ENCODE peak calls at places on chromosomes 11 and 22, in six cellular contexts. One of them, this sample, is unnamed.

GRCh38 chr11:9914064-9914463 is 250.2 kb downstream of the SWAP70 start:
- DNase-seq in sciatic nerve: no peak
- DNase-seq in left lung: no peak
- DNase-seq in activated CD4-positive, alpha-beta T cell treated with anti-CD3 and anti-CD28 coated beads for 48 hours: no peak
- DNase-seq in stimulated activated CD8-positive, alpha-beta memory T cell treated with anti-CD3 and anti-CD28 coated beads, Interleukin-4, amount 100 ng/mL, for 1 hour: no peak
- DNase-seq in body of pancreas: no peak
- DNase-seq in this sample: no peak

GRCh38 chr22:32761251-32761903 is 40.1 kb upstream of the TIMP3 start:
- DNase-seq in sciatic nerve: no peak
- DNase-seq in left lung: peak
- DNase-seq in stimulated activated CD8-positive, alpha-beta memory T cell treated with anti-CD3 and anti-CD28 coated beads, Interleukin-4, amount 100 ng/mL, for 1 hour: no peak
- DNase-seq in activated CD4-positive, alpha-beta T cell treated with anti-CD3 and anti-CD28 coated beads for 48 hours: no peak
- DNase-seq in body of pancreas: no peak
- DNase-seq in this sample: no peak

GRCh38 chr11:123063396-123064267 is 1.7 kb upstream of the HSPA8 start:
- DNase-seq in sciatic nerve: no peak
- DNase-seq in body of pancreas: peak
- DNase-seq in stimulated activated CD8-positive, alpha-beta memory T cell treated with anti-CD3 and anti-CD28 coated beads, Interleukin-4, amount 100 ng/mL, for 1 hour: no peak
- DNase-seq in left lung: peak
- DNase-seq in activated CD4-positive, alpha-beta T cell treated with anti-CD3 and anti-CD28 coated beads for 48 hours: peak
- DNase-seq in this sample: peak

GRCh38 chr11:98155696-98156095 is 865.1 kb upstream of the CNTN5 start:
- DNase-seq in body of pancreas: no peak
- DNase-seq in stimulated activated CD8-positive, alpha-beta memory T cell treated with anti-CD3 and anti-CD28 coated beads, Interleukin-4, amount 100 ng/mL, for 1 hour: no peak
- DNase-seq in activated CD4-positive, alpha-beta T cell treated with anti-CD3 and anti-CD28 coated beads for 48 hours: no peak
- DNase-seq in left lung: no peak
- DNase-seq in sciatic nerve: no peak
- DNase-seq in this sample: no peak

GRCh38 chr11:117076941-117077659 is 21.1 kb downstream of the SIK3 start:
- DNase-seq in left lung: no peak
- DNase-seq in body of pancreas: no peak
- DNase-seq in activated CD4-positive, alpha-beta T cell treated with anti-CD3 and anti-CD28 coated beads for 48 hours: no peak
- DNase-seq in sciatic nerve: no peak
- DNase-seq in stimulated activated CD8-positive, alpha-beta memory T cell treated with anti-CD3 and anti-CD28 coated beads, Interleukin-4, amount 100 ng/mL, for 1 hour: no peak
- DNase-seq in this sample: no peak

GRCh38 chr11:70141490-70142014 is 61.5 kb upstream of the FADD start:
- DNase-seq in body of pancreas: no peak
- DNase-seq in activated CD4-positive, alpha-beta T cell treated with anti-CD3 and anti-CD28 coated beads for 48 hours: peak
- DNase-seq in left lung: no peak
- DNase-seq in stimulated activated CD8-positive, alpha-beta memory T cell treated with anti-CD3 and anti-CD28 coated beads, Interleukin-4, amount 100 ng/mL, for 1 hour: no peak
- DNase-seq in sciatic nerve: no peak
- DNase-seq in this sample: no peak

GRCh38 chr11:133520707-133521106 is 11.6 kb downstream of the OPCML start:
- DNase-seq in body of pancreas: peak
- DNase-seq in left lung: no peak
- DNase-seq in sciatic nerve: no peak
- DNase-seq in activated CD4-positive, alpha-beta T cell treated with anti-CD3 and anti-CD28 coated beads for 48 hours: no peak
- DNase-seq in stimulated activated CD8-positive, alpha-beta memory T cell treated with anti-CD3 and anti-CD28 coated beads, Interleukin-4, amount 100 ng/mL, for 1 hour: no peak
- DNase-seq in this sample: peak

GRCh38 chr11:123253909-123254308 is 58.9 kb upstream of the CLMP start:
- DNase-seq in body of pancreas: no peak
- DNase-seq in stimulated activated CD8-positive, alpha-beta memory T cell treated with anti-CD3 and anti-CD28 coated beads, Interleukin-4, amount 100 ng/mL, for 1 hour: no peak
- DNase-seq in left lung: no peak
- DNase-seq in sciatic nerve: no peak
- DNase-seq in activated CD4-positive, alpha-beta T cell treated with anti-CD3 and anti-CD28 coated beads for 48 hours: no peak
- DNase-seq in this sample: no peak

GRCh38 chr11:30041171-30041570 is 24.3 kb upstream of the KCNA4 start:
- DNase-seq in sciatic nerve: no peak
- DNase-seq in left lung: no peak
- DNase-seq in body of pancreas: no peak
- DNase-seq in activated CD4-positive, alpha-beta T cell treated with anti-CD3 and anti-CD28 coated beads for 48 hours: no peak
- DNase-seq in stimulated activated CD8-positive, alpha-beta memory T cell treated with anti-CD3 and anti-CD28 coated beads, Interleukin-4, amount 100 ng/mL, for 1 hour: no peak
- DNase-seq in this sample: no peak

GRCh38 chr22:24996420-24996952 is 44.0 kb downstream of the KIAA1671 start:
- DNase-seq in activated CD4-positive, alpha-beta T cell treated with anti-CD3 and anti-CD28 coated beads for 48 hours: no peak
- DNase-seq in body of pancreas: no peak
- DNase-seq in sciatic nerve: no peak
- DNase-seq in stimulated activated CD8-positive, alpha-beta memory T cell treated with anti-CD3 and anti-CD28 coated beads, Interleukin-4, amount 100 ng/mL, for 1 hour: no peak
- DNase-seq in left lung: no peak
- DNase-seq in this sample: no peak

GRCh38 chr22:30192427-30192826 is 54.1 kb downstream of the LIF start:
- DNase-seq in body of pancreas: no peak
- DNase-seq in activated CD4-positive, alpha-beta T cell treated with anti-CD3 and anti-CD28 coated beads for 48 hours: no peak
- DNase-seq in left lung: no peak
- DNase-seq in sciatic nerve: no peak
- DNase-seq in stimulated activated CD8-positive, alpha-beta memory T cell treated with anti-CD3 and anti-CD28 coated beads, Interleukin-4, amount 100 ng/mL, for 1 hour: no peak
- DNase-seq in this sample: no peak

GRCh38 chr22:42443240-42444059 is 11.2 kb upstream of the NFAM1 start:
- DNase-seq in left lung: no peak
- DNase-seq in body of pancreas: no peak
- DNase-seq in stimulated activated CD8-positive, alpha-beta memory T cell treated with anti-CD3 and anti-CD28 coated beads, Interleukin-4, amount 100 ng/mL, for 1 hour: no peak
- DNase-seq in activated CD4-positive, alpha-beta T cell treated with anti-CD3 and anti-CD28 coated beads for 48 hours: peak
- DNase-seq in sciatic nerve: no peak
- DNase-seq in this sample: no peak

GRCh38 chr11:17954395-17955252 is 58.2 kb downstream of the SERGEF start:
- DNase-seq in activated CD4-positive, alpha-beta T cell treated with anti-CD3 and anti-CD28 coated beads for 48 hours: no peak
- DNase-seq in stimulated activated CD8-positive, alpha-beta memory T cell treated with anti-CD3 and anti-CD28 coated beads, Interleukin-4, amount 100 ng/mL, for 1 hour: no peak
- DNase-seq in body of pancreas: no peak
- DNase-seq in left lung: no peak
- DNase-seq in sciatic nerve: no peak
- DNase-seq in this sample: no peak

This sample was measured in mucosa of gallbladder.